ENCODE peak calls at places on chromosomes 11 and 22, in seven cellular contexts. One of them, this sample, is unnamed.

GRCh38 chr11:20015101-20015500 is 145.2 kb downstream of the DBX1 start:
- DNase-seq in neural progenitor cell: no peak
- DNase-seq in endothelial cell: no peak
- DNase-seq in neural crest cell: no peak
- DNase-seq in Calu3: no peak
- DNase-seq in thoracic aorta: no peak
- DNase-seq in mammary epithelial cell: no peak
- DNase-seq in this sample: no peak

GRCh38 chr11:75303544-75304224 is 47.8 kb downstream of the ARRB1 start:
- DNase-seq in neural progenitor cell: no peak
- DNase-seq in endothelial cell: no peak
- DNase-seq in neural crest cell: no peak
- DNase-seq in Calu3: no peak
- DNase-seq in thoracic aorta: no peak
- DNase-seq in mammary epithelial cell: no peak
- DNase-seq in this sample: no peak

GRCh38 chr11:14908214-14908880 is 16.3 kb upstream of the CYP2R1 start:
- DNase-seq in neural progenitor cell: peak; percentile 61
- DNase-seq in endothelial cell: no peak
- DNase-seq in neural crest cell: no peak
- DNase-seq in Calu3: no peak
- DNase-seq in thoracic aorta: no peak
- DNase-seq in mammary epithelial cell: peak; percentile 42
- DNase-seq in this sample: no peak

GRCh38 chr22:45602824-45603301 is 68.8 kb upstream of the ATXN10 start:
- DNase-seq in neural progenitor cell: peak; percentile 80
- DNase-seq in endothelial cell: no peak
- DNase-seq in neural crest cell: no peak
- DNase-seq in Calu3: no peak
- DNase-seq in thoracic aorta: no peak
- DNase-seq in mammary epithelial cell: no peak
- DNase-seq in this sample: no peak

GRCh38 chr22:19614546-19614884 is 90.3 kb upstream of the CLDN5 start:
- DNase-seq in neural progenitor cell: no peak
- DNase-seq in endothelial cell: no peak
- DNase-seq in neural crest cell: no peak
- DNase-seq in Calu3: no peak
- DNase-seq in thoracic aorta: no peak
- DNase-seq in mammary epithelial cell: no peak
- DNase-seq in this sample: no peak

GRCh38 chr11:69916806-69917387 is 97.7 kb upstream of the FGF3 start:
- DNase-seq in neural progenitor cell: no peak
- DNase-seq in endothelial cell: no peak
- DNase-seq in neural crest cell: no peak
- DNase-seq in Calu3: no peak
- DNase-seq in thoracic aorta: no peak
- DNase-seq in mammary epithelial cell: no peak
- DNase-seq in this sample: no peak

GRCh38 chr11:22192289-22192641 is 620 bp upstream of the ANO5 start:
- DNase-seq in neural progenitor cell: peak; percentile 61
- DNase-seq in endothelial cell: peak; percentile 24
- DNase-seq in neural crest cell: no peak
- DNase-seq in Calu3: peak; percentile 38
- DNase-seq in thoracic aorta: no peak
- DNase-seq in mammary epithelial cell: no peak
- DNase-seq in this sample: no peak

GRCh38 chr11:48116843-48117242 is 99.8 kb upstream of the OR4B1 start:
- DNase-seq in neural progenitor cell: peak; percentile 37
- DNase-seq in endothelial cell: peak; percentile 42
- DNase-seq in neural crest cell: no peak
- DNase-seq in Calu3: peak; percentile 39
- DNase-seq in thoracic aorta: no peak
- DNase-seq in mammary epithelial cell: no peak
- DNase-seq in this sample: no peak

GRCh38 chr11:1153951-1154487 is 3.7 kb upstream of the MUC5AC start:
- DNase-seq in neural progenitor cell: no peak
- DNase-seq in endothelial cell: peak; percentile 3
- DNase-seq in neural crest cell: no peak
- DNase-seq in Calu3: peak; percentile 93
- DNase-seq in thoracic aorta: peak; percentile 22
- DNase-seq in mammary epithelial cell: peak; percentile 29
- DNase-seq in this sample: peak; percentile 38

GRCh38 chr11:19920982-19921381 is 208.3 kb downstream of the NAV2 start:
- DNase-seq in neural progenitor cell: no peak
- DNase-seq in endothelial cell: no peak
- DNase-seq in neural crest cell: no peak
- DNase-seq in Calu3: no peak
- DNase-seq in thoracic aorta: no peak
- DNase-seq in mammary epithelial cell: no peak
- DNase-seq in this sample: no peak

GRCh38 chr11:20097319-20098221 is 62.7 kb downstream of the DBX1 start:
- DNase-seq in neural progenitor cell: no peak
- DNase-seq in endothelial cell: no peak
- DNase-seq in neural crest cell: no peak
- DNase-seq in Calu3: no peak
- DNase-seq in thoracic aorta: no peak
- DNase-seq in mammary epithelial cell: peak; percentile 40
- DNase-seq in this sample: no peak

GRCh38 chr22:45334068-45334467 is 24.3 kb downstream of the FAM118A start:
- DNase-seq in neural progenitor cell: no peak
- DNase-seq in endothelial cell: no peak
- DNase-seq in neural crest cell: no peak
- DNase-seq in Calu3: no peak
- DNase-seq in thoracic aorta: no peak
- DNase-seq in mammary epithelial cell: peak; percentile 88
- DNase-seq in this sample: no peak

GRCh38 chr22:50570861-50571260 is 7.4 kb downstream of the CPT1B start:
- DNase-seq in neural progenitor cell: no peak
- DNase-seq in endothelial cell: no peak
- DNase-seq in neural crest cell: no peak
- DNase-seq in Calu3: no peak
- DNase-seq in thoracic aorta: no peak
- DNase-seq in mammary epithelial cell: no peak
- DNase-seq in this sample: no peak

GRCh38 chr22:50568626-50569025 is 5.9 kb upstream of the SYCE3 start:
- DNase-seq in neural progenitor cell: no peak
- DNase-seq in endothelial cell: no peak
- DNase-seq in neural crest cell: no peak
- DNase-seq in Calu3: no peak
- DNase-seq in thoracic aorta: no peak
- DNase-seq in mammary epithelial cell: no peak
- DNase-seq in this sample: no peak

GRCh38 chr22:50569041-50569459 is 6.3 kb upstream of the SYCE3 start:
- DNase-seq in neural progenitor cell: no peak
- DNase-seq in endothelial cell: no peak
- DNase-seq in neural crest cell: no peak
- DNase-seq in Calu3: no peak
- DNase-seq in thoracic aorta: no peak
- DNase-seq in mammary epithelial cell: no peak
- DNase-seq in this sample: no peak

GRCh38 chr22:50569896-50570535 is 7.3 kb upstream of the SYCE3 start:
- DNase-seq in neural progenitor cell: no peak
- DNase-seq in endothelial cell: no peak
- DNase-seq in neural crest cell: no peak
- DNase-seq in Calu3: no peak
- DNase-seq in thoracic aorta: no peak
- DNase-seq in mammary epithelial cell: no peak
- DNase-seq in this sample: no peak

GRCh38 chr22:50567721-50568252 is 5.1 kb upstream of the SYCE3 start:
- DNase-seq in neural progenitor cell: no peak
- DNase-seq in endothelial cell: no peak
- DNase-seq in neural crest cell: no peak
- DNase-seq in Calu3: no peak
- DNase-seq in thoracic aorta: no peak
- DNase-seq in mammary epithelial cell: no peak
- DNase-seq in this sample: no peak
- TF ChIP-seq CTCF in neural progenitor cell: no peak
- TF ChIP-seq CTCF in endothelial cell: no peak
- TF ChIP-seq CTCF in neural crest cell: no peak
- TF ChIP-seq CTCF in Calu3: no peak
- TF ChIP-seq CTCF in thoracic aorta: no peak
- TF ChIP-seq CTCF in mammary epithelial cell: no peak
- TF ChIP-seq CTCF in this sample: no peak

GRCh38 chr22:27937453-27937852 is 18.4 kb upstream of the PITPNB start:
- DNase-seq in neural progenitor cell: no peak
- DNase-seq in endothelial cell: no peak
- DNase-seq in neural crest cell: no peak
- DNase-seq in Calu3: no peak
- DNase-seq in thoracic aorta: no peak
- DNase-seq in mammary epithelial cell: no peak
- DNase-seq in this sample: no peak
- TF ChIP-seq CTCF in neural progenitor cell: no peak
- TF ChIP-seq CTCF in endothelial cell: no peak
- TF ChIP-seq CTCF in neural crest cell: no peak
- TF ChIP-seq CTCF in Calu3: no peak
- TF ChIP-seq CTCF in thoracic aorta: no peak
- TF ChIP-seq CTCF in mammary epithelial cell: peak; percentile 14
- TF ChIP-seq CTCF in this sample: no peak

GRCh38 chr11:64850979-64851567 is 6.6 kb upstream of the CDC42BPG start:
- DNase-seq in neural progenitor cell: no peak
- DNase-seq in endothelial cell: no peak
- DNase-seq in neural crest cell: no peak
- DNase-seq in Calu3: no peak
- DNase-seq in thoracic aorta: no peak
- DNase-seq in mammary epithelial cell: no peak
- DNase-seq in this sample: no peak
- TF ChIP-seq CTCF in neural progenitor cell: no peak
- TF ChIP-seq CTCF in endothelial cell: no peak
- TF ChIP-seq CTCF in neural crest cell: peak; percentile 21
- TF ChIP-seq CTCF in Calu3: no peak
- TF ChIP-seq CTCF in thoracic aorta: no peak
- TF ChIP-seq CTCF in mammary epithelial cell: no peak
- TF ChIP-seq CTCF in this sample: no peak

GRCh38 chr22:23242473-23243001 is 62.2 kb downstream of the BCR start:
- DNase-seq in neural progenitor cell: peak; percentile 88
- DNase-seq in endothelial cell: no peak
- DNase-seq in neural crest cell: peak; percentile 29
- DNase-seq in Calu3: no peak
- DNase-seq in thoracic aorta: no peak
- DNase-seq in mammary epithelial cell: no peak
- DNase-seq in this sample: no peak
- TF ChIP-seq CTCF in neural progenitor cell: no peak
- TF ChIP-seq CTCF in endothelial cell: no peak
- TF ChIP-seq CTCF in neural crest cell: no peak
- TF ChIP-seq CTCF in Calu3: no peak
- TF ChIP-seq CTCF in thoracic aorta: no peak
- TF ChIP-seq CTCF in mammary epithelial cell: no peak
- TF ChIP-seq CTCF in this sample: no peak

GRCh38 chr11:33490842-33491370 is 209.7 kb downstream of the C11orf91 start:
- DNase-seq in neural progenitor cell: no peak
- DNase-seq in endothelial cell: no peak
- DNase-seq in neural crest cell: no peak
- DNase-seq in Calu3: no peak
- DNase-seq in thoracic aorta: no peak
- DNase-seq in mammary epithelial cell: peak; percentile 45
- DNase-seq in this sample: no peak

GRCh38 chr11:33492569-33492968 is 208.1 kb downstream of the C11orf91 start:
- DNase-seq in neural progenitor cell: no peak
- DNase-seq in endothelial cell: no peak
- DNase-seq in neural crest cell: no peak
- DNase-seq in Calu3: no peak
- DNase-seq in thoracic aorta: no peak
- DNase-seq in mammary epithelial cell: no peak
- DNase-seq in this sample: no peak

DNA sequence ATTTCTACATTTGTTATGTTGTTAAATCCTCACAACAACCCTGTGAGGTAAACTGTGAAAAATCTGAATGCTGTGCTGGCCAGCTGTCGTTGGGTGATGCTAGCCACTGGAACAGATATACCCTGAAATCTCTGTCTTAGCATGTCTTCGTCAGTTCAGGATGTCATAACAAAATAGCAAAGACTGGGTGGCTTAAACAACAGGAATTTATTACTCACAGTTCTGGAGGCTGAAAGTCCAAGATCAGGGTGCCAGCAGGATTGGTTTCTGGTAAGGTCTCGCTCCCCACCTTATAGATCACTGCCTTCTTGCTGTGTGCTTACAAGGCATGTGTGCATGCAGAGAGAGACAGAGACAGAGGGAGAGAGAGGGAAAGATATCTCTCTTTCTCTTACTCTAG is 211.7 kb downstream of the C11orf91 start:
- DNase-seq in neural progenitor cell: no peak
- DNase-seq in endothelial cell: no peak
- DNase-seq in neural crest cell: no peak
- DNase-seq in Calu3: no peak
- DNase-seq in thoracic aorta: no peak
- DNase-seq in mammary epithelial cell: no peak
- DNase-seq in this sample: no peak
- TF ChIP-seq CTCF in neural progenitor cell: no peak
- TF ChIP-seq CTCF in endothelial cell: no peak
- TF ChIP-seq CTCF in neural crest cell: no peak
- TF ChIP-seq CTCF in Calu3: no peak
- TF ChIP-seq CTCF in thoracic aorta: no peak
- TF ChIP-seq CTCF in mammary epithelial cell: no peak
- TF ChIP-seq CTCF in this sample: no peak

GRCh38 chr11:110207089-110207488 is 89.3 kb downstream of the RDX start:
- DNase-seq in neural progenitor cell: no peak
- DNase-seq in endothelial cell: no peak
- DNase-seq in neural crest cell: no peak
- DNase-seq in Calu3: no peak
- DNase-seq in thoracic aorta: no peak
- DNase-seq in mammary epithelial cell: no peak
- DNase-seq in this sample: no peak
- TF ChIP-seq CTCF in neural progenitor cell: no peak
- TF ChIP-seq CTCF in endothelial cell: no peak
- TF ChIP-seq CTCF in neural crest cell: no peak
- TF ChIP-seq CTCF in Calu3: no peak
- TF ChIP-seq CTCF in thoracic aorta: no peak
- TF ChIP-seq CTCF in mammary epithelial cell: no peak
- TF ChIP-seq CTCF in this sample: no peak

This sample was measured in mesothelial cell of epicardium.